ENCODE peak calls at places on chromosomes 7 and 10, in nine cellular contexts. One of them, this sample, is unnamed.

GRCh38 chr10:8979976-8980375 is 925.5 kb downstream of the GATA3 start:
- DNase-seq in kidney epithelial cell: no peak
- DNase-seq in IMR-90: no peak
- DNase-seq in GM12865: no peak
- DNase-seq in right lobe of liver: no peak
- DNase-seq in A549: no peak
- DNase-seq in WERI-Rb-1: no peak
- DNase-seq in left ventricle myocardium inferior: no peak
- DNase-seq in CD8-positive, alpha-beta T cell: no peak
- DNase-seq in this sample: peak

GRCh38 chr7:157276731-157277562 is 59.9 kb upstream of the DNAJB6 start:
- DNase-seq in GM12865: peak
- DNase-seq in left ventricle myocardium inferior: no peak
- DNase-seq in A549: no peak
- DNase-seq in kidney epithelial cell: no peak
- DNase-seq in right lobe of liver: no peak
- DNase-seq in CD8-positive, alpha-beta T cell: no peak
- DNase-seq in WERI-Rb-1: no peak
- DNase-seq in IMR-90: peak
- DNase-seq in this sample: peak

GRCh38 chr7:144391823-144392255 is 11.7 kb downstream of the NOBOX start:
- DNase-seq in CD8-positive, alpha-beta T cell: no peak
- DNase-seq in A549: peak
- DNase-seq in GM12865: peak
- DNase-seq in WERI-Rb-1: no peak
- DNase-seq in kidney epithelial cell: no peak
- DNase-seq in IMR-90: peak
- DNase-seq in right lobe of liver: no peak
- DNase-seq in left ventricle myocardium inferior: no peak
- DNase-seq in this sample: peak

GRCh38 chr10:76010703-76011102 is 579.3 kb downstream of the LRMDA start:
- DNase-seq in kidney epithelial cell: no peak
- DNase-seq in WERI-Rb-1: no peak
- DNase-seq in CD8-positive, alpha-beta T cell: no peak
- DNase-seq in right lobe of liver: no peak
- DNase-seq in IMR-90: no peak
- DNase-seq in left ventricle myocardium inferior: no peak
- DNase-seq in GM12865: no peak
- DNase-seq in A549: no peak
- DNase-seq in this sample: no peak

GRCh38 chr10:43229208-43230061 is 37.4 kb downstream of the RASGEF1A start:
- DNase-seq in WERI-Rb-1: peak
- DNase-seq in kidney epithelial cell: no peak
- DNase-seq in GM12865: no peak
- DNase-seq in right lobe of liver: peak
- DNase-seq in A549: peak
- DNase-seq in left ventricle myocardium inferior: peak
- DNase-seq in IMR-90: no peak
- DNase-seq in CD8-positive, alpha-beta T cell: peak
- DNase-seq in this sample: peak

GRCh38 chr7:30159698-30160143 is 24.9 kb downstream of the MTURN start:
- DNase-seq in A549: peak
- DNase-seq in right lobe of liver: no peak
- DNase-seq in kidney epithelial cell: no peak
- DNase-seq in IMR-90: peak
- DNase-seq in left ventricle myocardium inferior: no peak
- DNase-seq in WERI-Rb-1: peak
- DNase-seq in GM12865: peak
- DNase-seq in CD8-positive, alpha-beta T cell: no peak
- DNase-seq in this sample: peak

GRCh38 chr7:1975179-1975578 is 257.6 kb downstream of the MAD1L1 start:
- DNase-seq in left ventricle myocardium inferior: no peak
- DNase-seq in IMR-90: no peak
- DNase-seq in CD8-positive, alpha-beta T cell: no peak
- DNase-seq in WERI-Rb-1: no peak
- DNase-seq in A549: no peak
- DNase-seq in GM12865: no peak
- DNase-seq in kidney epithelial cell: no peak
- DNase-seq in right lobe of liver: peak
- DNase-seq in this sample: no peak

GRCh38 chr10:21363087-21363752 is 162.3 kb downstream of the SKIDA1 start:
- DNase-seq in right lobe of liver: no peak
- DNase-seq in GM12865: no peak
- DNase-seq in A549: peak
- DNase-seq in left ventricle myocardium inferior: no peak
- DNase-seq in CD8-positive, alpha-beta T cell: no peak
- DNase-seq in kidney epithelial cell: no peak
- DNase-seq in WERI-Rb-1: no peak
- DNase-seq in IMR-90: no peak
- DNase-seq in this sample: no peak

GRCh38 chr7:1763033-1763432 is 93.0 kb downstream of the ELFN1 start:
- DNase-seq in IMR-90: no peak
- DNase-seq in A549: no peak
- DNase-seq in CD8-positive, alpha-beta T cell: no peak
- DNase-seq in left ventricle myocardium inferior: no peak
- DNase-seq in GM12865: no peak
- DNase-seq in kidney epithelial cell: no peak
- DNase-seq in right lobe of liver: no peak
- DNase-seq in WERI-Rb-1: no peak
- DNase-seq in this sample: no peak

GRCh38 chr10:4691776-4692175 is 134.2 kb upstream of the AKR1E2 start:
- DNase-seq in kidney epithelial cell: no peak
- DNase-seq in A549: no peak
- DNase-seq in WERI-Rb-1: no peak
- DNase-seq in CD8-positive, alpha-beta T cell: no peak
- DNase-seq in IMR-90: peak
- DNase-seq in GM12865: no peak
- DNase-seq in left ventricle myocardium inferior: no peak
- DNase-seq in right lobe of liver: no peak
- DNase-seq in this sample: peak

GRCh38 chr7:123329988-123330643 is 130.3 kb upstream of the SLC13A1 start:
- DNase-seq in kidney epithelial cell: no peak
- DNase-seq in GM12865: no peak
- DNase-seq in A549: no peak
- DNase-seq in WERI-Rb-1: no peak
- DNase-seq in IMR-90: no peak
- DNase-seq in left ventricle myocardium inferior: no peak
- DNase-seq in right lobe of liver: no peak
- DNase-seq in CD8-positive, alpha-beta T cell: no peak
- DNase-seq in this sample: no peak

GRCh38 chr7:4074407-4074806 is 607.7 kb upstream of the FOXK1 start:
- DNase-seq in WERI-Rb-1: no peak
- DNase-seq in left ventricle myocardium inferior: no peak
- DNase-seq in kidney epithelial cell: no peak
- DNase-seq in IMR-90: no peak
- DNase-seq in GM12865: no peak
- DNase-seq in right lobe of liver: no peak
- DNase-seq in CD8-positive, alpha-beta T cell: no peak
- DNase-seq in A549: no peak
- DNase-seq in this sample: no peak

GRCh38 chr7:118288098-118288497 is 63.6 kb downstream of the ANKRD7 start:
- DNase-seq in GM12865: peak
- DNase-seq in CD8-positive, alpha-beta T cell: no peak
- DNase-seq in left ventricle myocardium inferior: no peak
- DNase-seq in right lobe of liver: no peak
- DNase-seq in kidney epithelial cell: no peak
- DNase-seq in IMR-90: no peak
- DNase-seq in WERI-Rb-1: no peak
- DNase-seq in A549: no peak
- DNase-seq in this sample: no peak

GRCh38 chr7:112452102-112452888 is 2.0 kb downstream of the IFRD1 start:
- DNase-seq in GM12865: peak
- DNase-seq in WERI-Rb-1: no peak
- DNase-seq in left ventricle myocardium inferior: peak
- DNase-seq in IMR-90: peak
- DNase-seq in CD8-positive, alpha-beta T cell: no peak
- DNase-seq in right lobe of liver: no peak
- DNase-seq in A549: peak
- DNase-seq in kidney epithelial cell: no peak
- DNase-seq in this sample: peak

GRCh38 chr7:66167773-66168367 is 37.3 kb upstream of the TPST1 start:
- DNase-seq in IMR-90: peak
- DNase-seq in right lobe of liver: no peak
- DNase-seq in left ventricle myocardium inferior: no peak
- DNase-seq in CD8-positive, alpha-beta T cell: no peak
- DNase-seq in GM12865: no peak
- DNase-seq in WERI-Rb-1: no peak
- DNase-seq in kidney epithelial cell: no peak
- DNase-seq in A549: peak
- DNase-seq in this sample: peak

GRCh38 chr7:88835147-88835728 is 39.7 kb upstream of the TEX47 start:
- DNase-seq in kidney epithelial cell: peak
- DNase-seq in right lobe of liver: no peak
- DNase-seq in IMR-90: no peak
- DNase-seq in A549: peak
- DNase-seq in left ventricle myocardium inferior: no peak
- DNase-seq in GM12865: peak
- DNase-seq in CD8-positive, alpha-beta T cell: no peak
- DNase-seq in WERI-Rb-1: peak
- DNase-seq in this sample: peak

GRCh38 chr10:22712959-22713852 is 1.2 kb downstream of the PIP4K2A start:
- DNase-seq in A549: no peak
- DNase-seq in WERI-Rb-1: peak
- DNase-seq in IMR-90: peak
- DNase-seq in GM12865: peak
- DNase-seq in CD8-positive, alpha-beta T cell: peak
- DNase-seq in right lobe of liver: peak
- DNase-seq in kidney epithelial cell: no peak
- DNase-seq in left ventricle myocardium inferior: no peak
- DNase-seq in this sample: no peak

GRCh38 chr7:2934984-2935740 is 91.1 kb upstream of the GNA12 start:
- DNase-seq in kidney epithelial cell: no peak
- DNase-seq in GM12865: no peak
- DNase-seq in IMR-90: no peak
- DNase-seq in CD8-positive, alpha-beta T cell: no peak
- DNase-seq in right lobe of liver: no peak
- DNase-seq in A549: no peak
- DNase-seq in left ventricle myocardium inferior: no peak
- DNase-seq in WERI-Rb-1: no peak
- DNase-seq in this sample: no peak

DNA sequence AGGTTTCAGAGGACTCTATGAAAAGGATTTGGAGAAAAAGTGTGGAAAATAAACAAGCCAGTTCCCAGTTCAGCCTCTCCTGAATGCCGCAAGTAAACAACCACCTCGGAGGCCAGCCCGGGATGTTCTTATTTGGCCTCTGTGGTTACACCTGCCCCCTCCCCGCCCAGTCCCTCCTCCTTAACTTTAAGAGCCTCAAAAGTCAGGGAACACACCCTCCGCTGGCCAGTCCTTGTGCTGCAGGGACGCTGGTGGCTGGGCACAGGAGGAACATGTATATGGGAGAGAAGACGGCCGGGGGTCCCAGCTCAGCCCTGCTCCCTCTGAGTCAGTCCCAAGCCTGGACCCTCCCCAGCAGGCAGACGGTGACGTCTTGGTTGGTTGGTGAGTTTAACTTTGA is 6.1 kb downstream of the CHST3 start:
- DNase-seq in left ventricle myocardium inferior: no peak
- DNase-seq in WERI-Rb-1: peak
- DNase-seq in GM12865: no peak
- DNase-seq in kidney epithelial cell: no peak
- DNase-seq in right lobe of liver: no peak
- DNase-seq in A549: peak
- DNase-seq in IMR-90: no peak
- DNase-seq in CD8-positive, alpha-beta T cell: no peak
- DNase-seq in this sample: peak
- TF ChIP-seq CTCF in left ventricle myocardium inferior: peak
- TF ChIP-seq CTCF in WERI-Rb-1: peak
- TF ChIP-seq CTCF in GM12865: no peak
- TF ChIP-seq CTCF in kidney epithelial cell: peak
- TF ChIP-seq CTCF in right lobe of liver: peak
- TF ChIP-seq CTCF in A549: peak
- TF ChIP-seq CTCF in IMR-90: peak
- TF ChIP-seq CTCF in CD8-positive, alpha-beta T cell: no peak
- TF ChIP-seq CTCF in this sample: peak

GRCh38 chr7:140060788-140061606 is 1.8 kb downstream of the PARP12 start:
- DNase-seq in GM12865: no peak
- DNase-seq in left ventricle myocardium inferior: peak
- DNase-seq in IMR-90: peak
- DNase-seq in kidney epithelial cell: no peak
- DNase-seq in right lobe of liver: peak
- DNase-seq in CD8-positive, alpha-beta T cell: no peak
- DNase-seq in A549: no peak
- DNase-seq in WERI-Rb-1: no peak
- DNase-seq in this sample: no peak
- H3K4me3 ChIP-seq in GM12865: no peak
- H3K4me3 ChIP-seq in left ventricle myocardium inferior: peak
- H3K4me3 ChIP-seq in IMR-90: no peak
- H3K4me3 ChIP-seq in kidney epithelial cell: no peak
- H3K4me3 ChIP-seq in right lobe of liver: peak
- H3K4me3 ChIP-seq in CD8-positive, alpha-beta T cell: peak
- H3K4me3 ChIP-seq in A549: no peak
- H3K4me3 ChIP-seq in WERI-Rb-1: no peak
- H3K4me3 ChIP-seq in this sample: no peak

GRCh38 chr7:91876391-91877133 is 3.9 kb downstream of the MTERF1 start:
- DNase-seq in WERI-Rb-1: no peak
- DNase-seq in IMR-90: peak
- DNase-seq in kidney epithelial cell: no peak
- DNase-seq in right lobe of liver: no peak
- DNase-seq in left ventricle myocardium inferior: no peak
- DNase-seq in A549: peak
- DNase-seq in GM12865: no peak
- DNase-seq in CD8-positive, alpha-beta T cell: no peak
- DNase-seq in this sample: peak
- TF ChIP-seq CTCF in WERI-Rb-1: no peak
- TF ChIP-seq CTCF in IMR-90: peak
- TF ChIP-seq CTCF in kidney epithelial cell: peak
- TF ChIP-seq CTCF in right lobe of liver: no peak
- TF ChIP-seq CTCF in left ventricle myocardium inferior: peak
- TF ChIP-seq CTCF in A549: peak
- TF ChIP-seq CTCF in GM12865: no peak
- TF ChIP-seq CTCF in CD8-positive, alpha-beta T cell: no peak
- TF ChIP-seq CTCF in this sample: peak

DNA sequence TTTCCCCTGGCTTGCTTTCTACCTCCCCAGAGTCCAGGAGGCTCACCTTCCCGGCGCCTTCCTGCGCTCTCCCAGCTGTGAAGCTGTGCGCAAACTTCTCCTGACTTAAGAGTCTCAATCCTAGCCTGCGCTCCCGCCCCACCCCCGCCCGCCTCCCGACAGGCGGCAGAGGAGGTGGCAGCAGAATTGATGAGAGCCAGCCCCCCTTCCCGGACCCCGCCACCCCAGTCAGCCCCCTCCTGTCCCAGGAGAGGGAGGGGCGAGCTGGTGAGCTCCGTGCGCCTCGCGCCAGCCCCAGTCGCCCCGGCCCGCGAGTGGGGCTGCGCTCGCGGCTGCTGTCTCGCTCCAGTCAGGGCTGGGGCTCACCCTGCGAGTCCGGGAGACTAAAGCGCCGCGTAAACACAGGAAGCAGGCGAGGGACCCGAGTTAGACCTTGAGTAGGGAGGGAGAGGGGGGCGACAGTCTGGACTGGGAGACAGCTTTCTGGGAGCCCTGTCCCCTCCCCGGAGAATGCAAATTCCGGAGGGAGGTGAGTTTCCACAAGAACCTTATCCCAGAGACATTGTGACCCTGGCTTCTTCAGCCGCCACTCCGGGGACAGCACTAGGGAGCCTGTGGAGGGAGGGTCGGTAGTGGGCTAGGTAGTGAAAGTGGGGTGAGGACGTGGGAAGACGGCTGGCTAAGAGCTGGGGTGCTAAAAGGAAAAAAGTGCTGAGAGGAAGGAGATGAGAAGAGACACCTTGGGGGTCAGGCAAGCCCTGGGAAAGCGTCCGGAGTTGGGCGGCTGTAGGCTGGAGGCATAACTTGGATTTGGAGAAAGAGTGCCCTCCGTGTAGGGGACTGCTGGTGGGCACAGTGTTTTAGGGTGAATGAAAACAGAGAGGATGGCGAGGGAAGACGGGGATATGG is at the start of gene CALCR:
- DNase-seq in IMR-90: no peak
- DNase-seq in right lobe of liver: no peak
- DNase-seq in CD8-positive, alpha-beta T cell: no peak
- DNase-seq in A549: peak
- DNase-seq in left ventricle myocardium inferior: no peak
- DNase-seq in kidney epithelial cell: no peak
- DNase-seq in GM12865: no peak
- DNase-seq in WERI-Rb-1: peak
- DNase-seq in this sample: peak
- H3K4me3 ChIP-seq in IMR-90: no peak
- H3K4me3 ChIP-seq in right lobe of liver: peak
- H3K4me3 ChIP-seq in CD8-positive, alpha-beta T cell: no peak
- H3K4me3 ChIP-seq in A549: peak
- H3K4me3 ChIP-seq in left ventricle myocardium inferior: peak
- H3K4me3 ChIP-seq in kidney epithelial cell: peak
- H3K4me3 ChIP-seq in GM12865: no peak
- H3K4me3 ChIP-seq in WERI-Rb-1: peak
- H3K4me3 ChIP-seq in this sample: peak

This sample was measured in epithelial cell of esophagus.